ENCODE peak calls at places on chromosome 2, in six cellular contexts. L is MM.1S; K is CD4-positive, alpha-beta T cell; J is small intestine; E is tibial nerve; H is cardiac muscle cell. X is an unnamed sample.

GRCh38 chr2:159086332-159086731 is 117.9 kb downstream of the TANC1 start:
- DNase-seq in L (no peak), K (no peak), J (no peak), E (no peak), H (peak; percentile 51), X (no peak)

GRCh38 chr2:105179469-105180372 is 61.8 kb upstream of the GPR45 start:
- DNase-seq in L (no peak), K (no peak), J (peak; percentile 44), E (no peak), H (peak; percentile 87), X (no peak)

GRCh38 chr2:72148975-72149555 is 1.4 kb upstream of the CYP26B1 start:
- DNase-seq in L (peak; percentile 58), K (no peak), J (no peak), E (peak; percentile 42), H (peak; percentile 69), X (no peak)

GRCh38 chr2:28691774-28692281 is 59.8 kb upstream of the PPP1CB start:
- DNase-seq in L (no peak), K (no peak), J (no peak), E (no peak), H (peak; percentile 92), X (no peak)

GRCh38 chr2:164625378-164625971 is 4.2 kb upstream of the GRB14 start:
- DNase-seq in L (no peak), K (no peak), J (no peak), E (no peak), H (peak; percentile 55), X (no peak)

GRCh38 chr2:74037379-74037860 is 52.7 kb downstream of the TET3 start:
- DNase-seq in L (peak; percentile 24), K (no peak), J (peak; percentile 54), E (no peak), H (peak; percentile 84), X (no peak)

GRCh38 chr2:166140922-166141321 is 13.1 kb upstream of the SCN1A start:
- DNase-seq in L (no peak), K (no peak), J (no peak), E (no peak), H (no peak), X (no peak)

GRCh38 chr2:33073018-33073417 is 126.3 kb downstream of the LTBP1 start:
- DNase-seq in L (no peak), K (no peak), J (no peak), E (no peak), H (no peak), X (no peak)

GRCh38 chr2:8018956-8019355 is 662.9 kb upstream of the ID2 start:
- DNase-seq in L (no peak), K (no peak), J (no peak), E (no peak), H (no peak), X (no peak)

GRCh38 chr2:209469481-209469880 is 45.6 kb downstream of the MAP2 start:
- DNase-seq in L (no peak), K (no peak), J (no peak), E (no peak), H (no peak), X (no peak)

GRCh38 chr2:238494573-238494961 is 67.8 kb downstream of the ASB1 start:
- DNase-seq in L (no peak), K (no peak), J (no peak), E (no peak), H (no peak), X (no peak)

GRCh38 chr2:240435457-240435954 is at the start of gene GPC1:
- DNase-seq in L (peak; percentile 81), K (no peak), J (peak; percentile 60), E (peak; percentile 49), H (peak; percentile 90), X (peak; percentile 28)

GRCh38 chr2:232898592-232899541 is 28.8 kb downstream of the SNORC start:
- DNase-seq in L (no peak), K (no peak), J (no peak), E (no peak), H (peak; percentile 94), X (no peak)

GRCh38 chr2:33366473-33366872 is 110.0 kb upstream of the RASGRP3 start:
- DNase-seq in L (no peak), K (no peak), J (no peak), E (no peak), H (no peak), X (no peak)

GRCh38 chr2:84881581-84882414 is 914 bp upstream of the TRABD2A start:
- DNase-seq in L (peak; percentile 90), K (peak; percentile 84), J (peak; percentile 91), E (peak; percentile 67), H (peak; percentile 85), X (peak; percentile 71)

GRCh38 chr2:66550826-66551225 is 115.9 kb downstream of the MEIS1 start:
- DNase-seq in L (no peak), K (no peak), J (no peak), E (no peak), H (no peak), X (no peak)

DNA sequence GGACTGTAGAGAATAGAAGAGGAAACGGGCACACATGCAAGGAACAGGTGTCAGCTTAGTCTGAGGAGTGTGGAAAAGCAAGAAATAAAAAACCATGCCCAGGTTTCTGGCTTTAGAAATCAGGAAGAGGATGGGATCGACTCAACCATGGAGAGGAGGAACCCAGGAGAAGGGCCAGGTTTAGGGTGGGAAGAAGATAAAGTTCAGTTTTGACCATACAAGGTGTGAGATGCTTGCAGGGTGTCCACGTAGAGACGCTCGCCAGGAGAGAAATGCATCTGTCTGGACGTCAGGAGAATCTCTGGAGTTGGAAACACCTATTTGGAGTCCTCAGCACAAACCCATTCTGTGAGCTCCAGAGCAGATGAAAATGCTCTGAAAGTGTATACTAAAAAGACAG is 275.1 kb downstream of the CYRIA start:
- DNase-seq in L (no peak), K (no peak), J (no peak), E (no peak), H (no peak), X (no peak)
- H3K9me3 ChIP-seq in L (no peaks in the 10 kb centered on the region), K (no peaks in the 10 kb centered on the region), J (no peaks in the 10 kb centered on the region), E (no peaks in the 10 kb centered on the region), H (no peaks in the 10 kb centered on the region), X (peaks cover 2% of the 10 kb centered on the region)

GRCh38 chr2:89784960-89785359 is 1093.5 kb downstream of the RPIA start:
- DNase-seq in L (no peak), K (no peak), J (no peak), E (no peak), H (no peak), X (no peak)
- H3K9me3 ChIP-seq in L (no peaks in the 10 kb centered on the region), K (peaks cover 46% of the 10 kb centered on the region), J (no peaks in the 10 kb centered on the region), E (no peaks in the 10 kb centered on the region), H (peaks cover 52% of the 10 kb centered on the region), X (peaks cover 28% of the 10 kb centered on the region)

GRCh38 chr2:127122351-127123027 is 15.5 kb upstream of the BIN1 start:
- DNase-seq in L (no peak), K (no peak), J (no peak), E (no peak), H (no peak), X (no peak)
- H3K9me3 ChIP-seq in L (no peaks in the 10 kb centered on the region), K (no peaks in the 10 kb centered on the region), J (no peaks in the 10 kb centered on the region), E (no peaks in the 10 kb centered on the region), H (no peaks in the 10 kb centered on the region), X (no peaks in the 10 kb centered on the region)

DNA sequence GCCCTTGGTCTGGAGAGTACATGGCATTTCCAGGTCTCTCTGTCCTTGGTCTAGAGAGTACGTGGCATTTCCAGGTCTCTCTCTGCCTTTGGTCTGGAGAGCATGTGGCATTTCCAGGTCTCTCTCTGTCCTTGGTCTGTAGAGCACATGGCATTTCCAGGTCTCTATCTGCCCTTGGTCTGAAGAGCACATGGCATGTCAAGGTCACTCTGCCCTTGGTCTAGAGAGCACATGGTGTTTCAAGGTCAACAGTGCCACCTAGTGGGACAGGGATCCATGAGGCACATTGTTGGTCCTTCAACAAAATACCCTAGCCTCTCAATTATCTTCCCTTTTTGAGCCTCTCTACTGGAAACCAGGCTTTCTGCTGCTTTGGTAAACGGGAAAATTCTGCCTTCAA is 250.2 kb downstream of the OTX1 start:
- DNase-seq in L (peak; percentile 50), K (no peak), J (no peak), E (no peak), H (no peak), X (no peak)
- H3K9me3 ChIP-seq in L (no peaks in the 10 kb centered on the region), K (peaks cover 61% of the 10 kb centered on the region), J (peaks cover 3% of the 10 kb centered on the region), E (peaks cover 2% of the 10 kb centered on the region), H (no peaks in the 10 kb centered on the region), X (peaks cover 10% of the 10 kb centered on the region)

GRCh38 chr2:69616755-69617154 is 26.8 kb downstream of the AAK1 start:
- DNase-seq in L (peak; percentile 62), K (no peak), J (no peak), E (no peak), H (no peak), X (no peak)
- H3K9me3 ChIP-seq in L (no peaks in the 10 kb centered on the region), K (no peaks in the 10 kb centered on the region), J (no peaks in the 10 kb centered on the region), E (no peaks in the 10 kb centered on the region), H (no peaks in the 10 kb centered on the region), X (no peaks in the 10 kb centered on the region)

GRCh38 chr2:13558368-13558767 is 841.6 kb downstream of the TRIB2 start:
- DNase-seq in L (peak; percentile 23), K (no peak), J (peak; percentile 6), E (no peak), H (no peak), X (no peak)
- H3K9me3 ChIP-seq in L (no peaks in the 10 kb centered on the region), K (no peaks in the 10 kb centered on the region), J (no peaks in the 10 kb centered on the region), E (no peaks in the 10 kb centered on the region), H (no peaks in the 10 kb centered on the region), X (no peaks in the 10 kb centered on the region)

GRCh38 chr2:201167546-201167945 is 15.4 kb upstream of the CASP10 start:
- DNase-seq in L (no peak), K (no peak), J (no peak), E (no peak), H (no peak), X (no peak)
- H3K9me3 ChIP-seq in L (no peaks in the 10 kb centered on the region), K (peaks cover 33% of the 10 kb centered on the region), J (no peaks in the 10 kb centered on the region), E (no peaks in the 10 kb centered on the region), H (no peaks in the 10 kb centered on the region), X (peaks cover 6% of the 10 kb centered on the region)

DNA sequence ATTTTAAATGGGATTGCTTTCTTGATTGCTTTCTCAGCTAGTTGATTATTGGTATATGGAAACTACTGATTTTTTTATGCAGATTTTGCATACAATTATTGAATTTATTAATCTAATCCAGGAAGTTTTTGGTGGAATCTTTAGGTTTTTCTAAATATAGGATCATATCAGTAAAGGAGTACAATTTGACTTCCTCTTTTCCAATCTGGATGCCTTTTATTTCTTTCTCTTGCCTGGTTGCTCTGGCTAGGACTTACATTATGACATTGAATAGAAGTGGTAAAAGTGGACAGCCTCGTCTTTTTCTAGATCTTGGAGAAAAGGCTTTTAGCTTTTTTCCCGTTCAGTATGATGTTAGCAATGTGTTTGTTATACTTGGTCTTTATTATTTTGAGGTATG is 51.3 kb downstream of the OTX1 start:
- DNase-seq in L (no peak), K (no peak), J (no peak), E (no peak), H (no peak), X (no peak)
- H3K9me3 ChIP-seq in L (no peaks in the 10 kb centered on the region), K (peaks cover 27% of the 10 kb centered on the region), J (no peaks in the 10 kb centered on the region), E (no peaks in the 10 kb centered on the region), H (no peaks in the 10 kb centered on the region), X (peaks cover 5% of the 10 kb centered on the region)